ENCODE peak calls at places on chromosomes 7 and 10, in seven cellular contexts. One of them, this sample, is unnamed.

GRCh38 chr10:89414879-89415821 is 782 bp downstream of the IFIT5 start:
- DNase-seq in PC-3: peak; percentile 35
- DNase-seq in kidney epithelial cell: no peak
- DNase-seq in WERI-Rb-1: peak; percentile 47
- DNase-seq in heart left ventricle: peak; percentile 54
- DNase-seq in naive thymus-derived CD4-positive, alpha-beta T cell: peak; percentile 48
- DNase-seq in A549: peak; percentile 59
- DNase-seq in this sample: no peak

GRCh38 chr7:41491752-41492405 is 211.0 kb downstream of the INHBA start:
- DNase-seq in PC-3: no peak
- DNase-seq in kidney epithelial cell: no peak
- DNase-seq in WERI-Rb-1: no peak
- DNase-seq in heart left ventricle: no peak
- DNase-seq in naive thymus-derived CD4-positive, alpha-beta T cell: no peak
- DNase-seq in A549: no peak
- DNase-seq in this sample: no peak

GRCh38 chr7:41637051-41637450 is 65.8 kb downstream of the INHBA start:
- DNase-seq in PC-3: peak; percentile 25
- DNase-seq in kidney epithelial cell: no peak
- DNase-seq in WERI-Rb-1: no peak
- DNase-seq in heart left ventricle: no peak
- DNase-seq in naive thymus-derived CD4-positive, alpha-beta T cell: no peak
- DNase-seq in A549: no peak
- DNase-seq in this sample: no peak

GRCh38 chr10:35007858-35008301 is 82.3 kb downstream of the CUL2 start:
- DNase-seq in PC-3: peak; percentile 96
- DNase-seq in kidney epithelial cell: no peak
- DNase-seq in WERI-Rb-1: no peak
- DNase-seq in heart left ventricle: no peak
- DNase-seq in naive thymus-derived CD4-positive, alpha-beta T cell: no peak
- DNase-seq in A549: no peak
- DNase-seq in this sample: no peak

GRCh38 chr7:117667456-117667855 is 187.6 kb downstream of the CFTR start:
- DNase-seq in PC-3: no peak
- DNase-seq in kidney epithelial cell: no peak
- DNase-seq in WERI-Rb-1: no peak
- DNase-seq in heart left ventricle: no peak
- DNase-seq in naive thymus-derived CD4-positive, alpha-beta T cell: no peak
- DNase-seq in A549: no peak
- DNase-seq in this sample: no peak

GRCh38 chr10:22779331-22780019 is 65.1 kb upstream of the PIP4K2A start:
- DNase-seq in PC-3: no peak
- DNase-seq in kidney epithelial cell: peak; percentile 48
- DNase-seq in WERI-Rb-1: no peak
- DNase-seq in heart left ventricle: no peak
- DNase-seq in naive thymus-derived CD4-positive, alpha-beta T cell: no peak
- DNase-seq in A549: no peak
- DNase-seq in this sample: no peak

GRCh38 chr10:373015-373414 is 237.8 kb downstream of the ZMYND11 start:
- DNase-seq in PC-3: no peak
- DNase-seq in kidney epithelial cell: no peak
- DNase-seq in WERI-Rb-1: no peak
- DNase-seq in heart left ventricle: no peak
- DNase-seq in naive thymus-derived CD4-positive, alpha-beta T cell: no peak
- DNase-seq in A549: peak; percentile 20
- DNase-seq in this sample: no peak

GRCh38 chr10:8133146-8133545 is 78.7 kb downstream of the GATA3 start:
- DNase-seq in PC-3: no peak
- DNase-seq in kidney epithelial cell: no peak
- DNase-seq in WERI-Rb-1: no peak
- DNase-seq in heart left ventricle: no peak
- DNase-seq in naive thymus-derived CD4-positive, alpha-beta T cell: no peak
- DNase-seq in A549: no peak
- DNase-seq in this sample: no peak

GRCh38 chr10:121053151-121053550 is 202.0 kb downstream of the WDR11 start:
- DNase-seq in PC-3: no peak
- DNase-seq in kidney epithelial cell: no peak
- DNase-seq in WERI-Rb-1: peak; percentile 38
- DNase-seq in heart left ventricle: no peak
- DNase-seq in naive thymus-derived CD4-positive, alpha-beta T cell: no peak
- DNase-seq in A549: no peak
- DNase-seq in this sample: no peak

GRCh38 chr7:46839651-46840050 is 742.3 kb downstream of the TNS3 start:
- DNase-seq in PC-3: no peak
- DNase-seq in kidney epithelial cell: no peak
- DNase-seq in WERI-Rb-1: no peak
- DNase-seq in heart left ventricle: no peak
- DNase-seq in naive thymus-derived CD4-positive, alpha-beta T cell: no peak
- DNase-seq in A549: no peak
- DNase-seq in this sample: no peak

GRCh38 chr10:102186128-102186527 is 33.9 kb downstream of the NOLC1 start:
- DNase-seq in PC-3: no peak
- DNase-seq in kidney epithelial cell: no peak
- DNase-seq in WERI-Rb-1: peak; percentile 29
- DNase-seq in heart left ventricle: no peak
- DNase-seq in naive thymus-derived CD4-positive, alpha-beta T cell: no peak
- DNase-seq in A549: no peak
- DNase-seq in this sample: no peak

GRCh38 chr7:99618726-99619125 is 2.0 kb downstream of the ZSCAN25 start:
- DNase-seq in PC-3: peak; percentile 94
- DNase-seq in kidney epithelial cell: no peak
- DNase-seq in WERI-Rb-1: no peak
- DNase-seq in heart left ventricle: no peak
- DNase-seq in naive thymus-derived CD4-positive, alpha-beta T cell: no peak
- DNase-seq in A549: peak; percentile 22
- DNase-seq in this sample: no peak

GRCh38 chr10:110305767-110306451 is 1.2 kb upstream of the SMNDC1 start:
- DNase-seq in PC-3: peak; percentile 83
- DNase-seq in kidney epithelial cell: peak; percentile 80
- DNase-seq in WERI-Rb-1: peak; percentile 40
- DNase-seq in heart left ventricle: no peak
- DNase-seq in naive thymus-derived CD4-positive, alpha-beta T cell: peak; percentile 64
- DNase-seq in A549: peak; percentile 72
- DNase-seq in this sample: peak; percentile 18

GRCh38 chr10:101780187-101780817 is 2.9 kb downstream of the NPM3 start:
- DNase-seq in PC-3: no peak
- DNase-seq in kidney epithelial cell: no peak
- DNase-seq in WERI-Rb-1: no peak
- DNase-seq in heart left ventricle: no peak
- DNase-seq in naive thymus-derived CD4-positive, alpha-beta T cell: no peak
- DNase-seq in A549: no peak
- DNase-seq in this sample: no peak

GRCh38 chr10:5291501-5292195 is 73.1 kb upstream of the UCN3 start:
- DNase-seq in PC-3: peak; percentile 67
- DNase-seq in kidney epithelial cell: peak; percentile 42
- DNase-seq in WERI-Rb-1: no peak
- DNase-seq in heart left ventricle: peak; percentile 73
- DNase-seq in naive thymus-derived CD4-positive, alpha-beta T cell: peak; percentile 42
- DNase-seq in A549: peak; percentile 94
- DNase-seq in this sample: no peak

GRCh38 chr7:123131140-123131539 is 68.6 kb downstream of the SLC13A1 start:
- DNase-seq in PC-3: no peak
- DNase-seq in kidney epithelial cell: no peak
- DNase-seq in WERI-Rb-1: no peak
- DNase-seq in heart left ventricle: no peak
- DNase-seq in naive thymus-derived CD4-positive, alpha-beta T cell: no peak
- DNase-seq in A549: no peak
- DNase-seq in this sample: no peak

GRCh38 chr7:103962070-103962469 is 27.4 kb downstream of the RELN start:
- DNase-seq in PC-3: no peak
- DNase-seq in kidney epithelial cell: no peak
- DNase-seq in WERI-Rb-1: no peak
- DNase-seq in heart left ventricle: no peak
- DNase-seq in naive thymus-derived CD4-positive, alpha-beta T cell: no peak
- DNase-seq in A549: no peak
- DNase-seq in this sample: no peak

GRCh38 chr10:93080350-93081046 is 6.8 kb downstream of the CYP26A1 start:
- DNase-seq in PC-3: peak; percentile 48
- DNase-seq in kidney epithelial cell: no peak
- DNase-seq in WERI-Rb-1: peak; percentile 58
- DNase-seq in heart left ventricle: no peak
- DNase-seq in naive thymus-derived CD4-positive, alpha-beta T cell: peak; percentile 57
- DNase-seq in A549: peak; percentile 87
- DNase-seq in this sample: no peak

GRCh38 chr7:68269410-68269809 is 1272.8 kb downstream of the TYW1 start:
- DNase-seq in PC-3: no peak
- DNase-seq in kidney epithelial cell: peak; percentile 92
- DNase-seq in WERI-Rb-1: no peak
- DNase-seq in heart left ventricle: no peak
- DNase-seq in naive thymus-derived CD4-positive, alpha-beta T cell: no peak
- DNase-seq in A549: peak; percentile 34
- DNase-seq in this sample: no peak

This sample was measured in NCI-H1930.